ENCODE peak calls at places on chromosome 1, in six cellular contexts. R, G, A, O, Z and V are unnamed samples.
A peak's percentile ranks its signal among the peaks of the same experiment; 100 is the strongest.

GRCh38 chr1:206563367-206563953 is 48.8 kb downstream of the EIF2D start:
- DNase-seq in R (no peak), Z (no peak), O (peak; percentile 17), G (no peak), A (no peak), V (no peak)

GRCh38 chr1:150613061-150613920 is 16.1 kb downstream of the ENSA start:
- DNase-seq in R (peak; percentile 4), A (peak; percentile 42), G (peak; percentile 76), Z (peak; percentile 86), O (peak; percentile 96), V (peak; percentile 67)

GRCh38 chr1:3016641-3017439 is 4.4 kb upstream of the ACTRT2 start:
- DNase-seq in O (no peak), A (no peak), R (no peak), G (no peak), Z (no peak), V (no peak)

GRCh38 chr1:236989290-236990051 is 14.8 kb downstream of the MT1HL1 start:
- DNase-seq in R (no peak), G (no peak), Z (no peak), O (no peak), A (no peak), V (no peak)

GRCh38 chr1:53078333-53079101 is 16.5 kb downstream of the PODN start:
- DNase-seq in O (no peak), R (no peak), Z (no peak), G (no peak), A (no peak), V (no peak)

GRCh38 chr1:237342730-237343129 is 300.7 kb downstream of the RYR2 start:
- DNase-seq in R (no peak), A (no peak), O (no peak), Z (no peak), G (no peak), V (no peak)

GRCh38 chr1:65525297-65526048 is 105.0 kb downstream of the LEPR start:
- DNase-seq in G (no peak), A (no peak), O (no peak), R (no peak), Z (peak; percentile 11), V (no peak)

GRCh38 chr1:96329121-96329520 is 392.5 kb upstream of the PTBP2 start:
- DNase-seq in O (peak; percentile 27), G (no peak), Z (peak; percentile 32), R (no peak), A (no peak), V (no peak)

GRCh38 chr1:204503122-204503912 is 8.7 kb upstream of the PIK3C2B start:
- DNase-seq in Z (peak; percentile 54), O (peak; percentile 86), A (no peak), R (peak; percentile 78), G (peak; percentile 50), V (peak; percentile 51)

GRCh38 chr1:111399792-111400610 is 27.5 kb downstream of the OVGP1 start:
- DNase-seq in A (peak; percentile 39), Z (peak; percentile 45), O (peak; percentile 71), G (no peak), R (peak; percentile 56), V (no peak)

GRCh38 chr1:231108500-231109254 is 53.2 kb upstream of the TRIM67 start:
- DNase-seq in O (no peak), R (no peak), G (no peak), A (no peak), Z (no peak), V (no peak)

GRCh38 chr1:72202761-72203160 is 79.6 kb downstream of the NEGR1 start:
- DNase-seq in O (peak; percentile 36), R (no peak), G (no peak), A (no peak), Z (no peak), V (no peak)

GRCh38 chr1:25008192-25008485 is 78.1 kb upstream of the RUNX3 start:
- DNase-seq in A (no peak), O (no peak), G (no peak), R (no peak), Z (no peak), V (no peak)

GRCh38 chr1:210695041-210695440 is 366.3 kb downstream of the HHAT start:
- DNase-seq in A (no peak), O (no peak), G (no peak), Z (peak; percentile 14), R (no peak), V (no peak)

GRCh38 chr1:198291036-198291435 is 134.2 kb downstream of the NEK7 start:
- DNase-seq in G (no peak), R (no peak), O (no peak), A (no peak), Z (no peak), V (no peak)

GRCh38 chr1:952201-952600 is 6.9 kb downstream of the NOC2L start:
- DNase-seq in O (no peak), A (no peak), Z (no peak), R (no peak), G (no peak), V (no peak)

GRCh38 chr1:75727571-75727970 is 3.1 kb downstream of the ACADM start:
- DNase-seq in G (no peak), R (no peak), A (no peak), O (no peak), Z (no peak), V (no peak)

GRCh38 chr1:11691302-11691914 is at the start of gene DRAXIN:
- DNase-seq in Z (peak; percentile 51), R (peak; percentile 66), O (no peak), G (no peak), A (no peak), V (no peak)

GRCh38 chr1:23543707-23544443 is 12.8 kb upstream of the E2F2 start:
- DNase-seq in A (no peak), G (no peak), Z (no peak), R (no peak), O (peak; percentile 55), V (no peak)

GRCh38 chr1:35377553-35377952 is 109.0 kb downstream of the ZMYM4 start:
- DNase-seq in G (no peak), Z (peak; percentile 3), R (no peak), A (no peak), O (peak; percentile 58), V (no peak)

GRCh38 chr1:162982364-162982763 is 86.8 kb upstream of the RGS4 start:
- DNase-seq in R (no peak), G (no peak), Z (no peak), O (no peak), A (no peak), V (no peak)

GRCh38 chr1:109396971-109397370 is 747 bp downstream of the SORT1 start:
- DNase-seq in A (no peak), O (no peak), R (peak; percentile 27), G (no peak), Z (no peak), V (no peak)

GRCh38 chr1:117231748-117232373 is 21.1 kb upstream of the VTCN1 start:
- DNase-seq in A (no peak), R (no peak), O (no peak), Z (no peak), G (no peak), V (no peak)

GRCh38 chr1:21313886-21314796 is 23.9 kb upstream of the ECE1 start:
- DNase-seq in Z (no peak), O (no peak), A (no peak), R (no peak), G (no peak), V (no peak)

GRCh38 chr1:21293537-21294265 is 3.4 kb upstream of the ECE1 start:
- DNase-seq in O (no peak), A (peak; percentile 58), G (no peak), Z (no peak), R (no peak), V (no peak)

GRCh38 chr1:206469933-206470691 is at the start of gene IKBKE:
- DNase-seq in A (peak; percentile 33), Z (peak; percentile 79), O (peak; percentile 72), G (no peak), R (no peak), V (peak; percentile 74)

GRCh38 chr1:76433528-76433927 is 359.0 kb downstream of the ST6GALNAC3 start:
- DNase-seq in Z (peak; percentile 26), G (no peak), R (no peak), O (peak; percentile 8), A (no peak), V (peak; percentile 53)

GRCh38 chr1:202225131-202225530 is 31.5 kb downstream of the LGR6 start:
- DNase-seq in R (no peak), A (no peak), Z (no peak), G (no peak), O (no peak), V (no peak)

GRCh38 chr1:10651793-10652192 is 144.7 kb downstream of the CASZ1 start:
- DNase-seq in O (no peak), A (no peak), G (no peak), Z (no peak), R (no peak), V (no peak)

GRCh38 chr1:203593143-203593542 is 33.5 kb upstream of the ATP2B4 start:
- DNase-seq in G (no peak), Z (no peak), R (no peak), O (no peak), A (no peak), V (no peak)

GRCh38 chr1:76826072-76826827 is 41.0 kb upstream of the ST6GALNAC5 start:
- DNase-seq in A (no peak), G (no peak), O (peak; percentile 60), R (no peak), Z (peak; percentile 70), V (peak; percentile 4)

GRCh38 chr1:24963099-24963872 is 33.2 kb upstream of the RUNX3 start:
- DNase-seq in R (no peak), G (no peak), Z (no peak), A (peak; percentile 59), O (no peak), V (no peak)

GRCh38 chr1:23417570-23417969 is 7.0 kb downstream of the TCEA3 start:
- DNase-seq in Z (no peak), A (no peak), R (peak; percentile 61), O (no peak), G (peak; percentile 18), V (no peak)

GRCh38 chr1:11473635-11474034 is 5.3 kb upstream of the DISP3 start:
- DNase-seq in Z (peak; percentile 60), O (peak; percentile 7), G (no peak), A (no peak), R (no peak), V (no peak)

GRCh38 chr1:22753396-22754083 is 42.9 kb downstream of the EPHB2 start:
- DNase-seq in R (no peak), Z (peak; percentile 84), O (peak; percentile 69), A (no peak), G (no peak), V (no peak)

GRCh38 chr1:118185083-118185899 is at the start of gene SPAG17:
- DNase-seq in G (no peak), A (no peak), Z (peak; percentile 53), R (peak; percentile 58), O (peak; percentile 50), V (peak; percentile 73)

GRCh38 chr1:168202941-168203654 is 22.7 kb upstream of the SFT2D2 start:
- DNase-seq in O (peak; percentile 96), R (no peak), A (no peak), Z (no peak), G (no peak), V (no peak)

GRCh38 chr1:233613252-233614172 is at the start of gene KCNK1:
- DNase-seq in R (peak; percentile 27), A (no peak), G (no peak), O (peak; percentile 80), Z (peak; percentile 89), V (no peak)

GRCh38 chr1:205258313-205259176 is 30.8 kb downstream of the TMCC2 start:
- DNase-seq in Z (peak; percentile 81), R (no peak), O (peak; percentile 62), G (no peak), A (no peak), V (peak; percentile 35)